ENCODE peak calls at places on chromosomes 11 and 22, in nine cellular contexts. One of them, this sample, is unnamed.

GRCh38 chr11:119486691-119487259 is 63.8 kb upstream of the THY1 start:
- DNase-seq in GM12878: no peak
- DNase-seq in suprapubic skin: peak
- DNase-seq in GM12891: no peak
- DNase-seq in HCT116: no peak
- DNase-seq in transverse colon: no peak
- DNase-seq in upper lobe of left lung: no peak
- DNase-seq in endothelial cell of umbilical vein: no peak
- DNase-seq in prostate gland: no peak
- DNase-seq in this sample: no peak

GRCh38 chr11:75311858-75312288 is 39.6 kb downstream of the ARRB1 start:
- DNase-seq in GM12878: no peak
- DNase-seq in suprapubic skin: peak
- DNase-seq in GM12891: no peak
- DNase-seq in HCT116: no peak
- DNase-seq in transverse colon: peak
- DNase-seq in upper lobe of left lung: peak
- DNase-seq in endothelial cell of umbilical vein: peak
- DNase-seq in prostate gland: no peak
- DNase-seq in this sample: no peak

GRCh38 chr22:43411981-43412807 is at the start of gene MPPED1:
- DNase-seq in GM12878: no peak
- DNase-seq in suprapubic skin: no peak
- DNase-seq in GM12891: no peak
- DNase-seq in HCT116: no peak
- DNase-seq in transverse colon: no peak
- DNase-seq in upper lobe of left lung: peak
- DNase-seq in endothelial cell of umbilical vein: no peak
- DNase-seq in prostate gland: no peak
- DNase-seq in this sample: no peak

GRCh38 chr22:30989473-30989872 is 20.4 kb downstream of the TUG1 start:
- DNase-seq in GM12878: no peak
- DNase-seq in suprapubic skin: no peak
- DNase-seq in GM12891: no peak
- DNase-seq in HCT116: no peak
- DNase-seq in transverse colon: no peak
- DNase-seq in upper lobe of left lung: no peak
- DNase-seq in endothelial cell of umbilical vein: no peak
- DNase-seq in prostate gland: no peak
- DNase-seq in this sample: no peak

GRCh38 chr11:134949121-134949591 is 537.1 kb upstream of the B3GAT1 start:
- DNase-seq in GM12878: no peak
- DNase-seq in suprapubic skin: no peak
- DNase-seq in GM12891: no peak
- DNase-seq in HCT116: peak
- DNase-seq in transverse colon: no peak
- DNase-seq in upper lobe of left lung: no peak
- DNase-seq in endothelial cell of umbilical vein: peak
- DNase-seq in prostate gland: no peak
- DNase-seq in this sample: no peak

GRCh38 chr11:95764267-95764898 is 25.2 kb downstream of the FAM76B start:
- DNase-seq in GM12878: no peak
- DNase-seq in suprapubic skin: no peak
- DNase-seq in GM12891: peak
- DNase-seq in HCT116: peak
- DNase-seq in transverse colon: no peak
- DNase-seq in upper lobe of left lung: no peak
- DNase-seq in endothelial cell of umbilical vein: peak
- DNase-seq in prostate gland: no peak
- DNase-seq in this sample: no peak

GRCh38 chr22:30280495-30280894 is 8.8 kb downstream of the CASTOR1 start:
- DNase-seq in GM12878: no peak
- DNase-seq in suprapubic skin: no peak
- DNase-seq in GM12891: no peak
- DNase-seq in HCT116: no peak
- DNase-seq in transverse colon: no peak
- DNase-seq in upper lobe of left lung: no peak
- DNase-seq in endothelial cell of umbilical vein: no peak
- DNase-seq in prostate gland: no peak
- DNase-seq in this sample: no peak

GRCh38 chr11:43825217-43825816 is 55.3 kb upstream of the ALKBH3 start:
- DNase-seq in GM12878: no peak
- DNase-seq in suprapubic skin: no peak
- DNase-seq in GM12891: no peak
- DNase-seq in HCT116: peak
- DNase-seq in transverse colon: no peak
- DNase-seq in upper lobe of left lung: no peak
- DNase-seq in endothelial cell of umbilical vein: peak
- DNase-seq in prostate gland: peak
- DNase-seq in this sample: no peak

GRCh38 chr11:122140535-122140934 is 24.5 kb upstream of the BLID start:
- DNase-seq in GM12878: no peak
- DNase-seq in suprapubic skin: no peak
- DNase-seq in GM12891: no peak
- DNase-seq in HCT116: no peak
- DNase-seq in transverse colon: no peak
- DNase-seq in upper lobe of left lung: no peak
- DNase-seq in endothelial cell of umbilical vein: peak
- DNase-seq in prostate gland: no peak
- DNase-seq in this sample: no peak

GRCh38 chr11:1389103-1389931 is 417 bp upstream of the BRSK2 start:
- DNase-seq in GM12878: peak
- DNase-seq in suprapubic skin: peak
- DNase-seq in GM12891: peak
- DNase-seq in HCT116: peak
- DNase-seq in transverse colon: peak
- DNase-seq in upper lobe of left lung: peak
- DNase-seq in endothelial cell of umbilical vein: peak
- DNase-seq in prostate gland: peak
- DNase-seq in this sample: peak

GRCh38 chr11:1391165-1392010 is 1.7 kb downstream of the BRSK2 start:
- DNase-seq in GM12878: no peak
- DNase-seq in suprapubic skin: no peak
- DNase-seq in GM12891: no peak
- DNase-seq in HCT116: no peak
- DNase-seq in transverse colon: no peak
- DNase-seq in upper lobe of left lung: peak
- DNase-seq in endothelial cell of umbilical vein: no peak
- DNase-seq in prostate gland: no peak
- DNase-seq in this sample: no peak

GRCh38 chr11:1390603-1391164 is 950 bp downstream of the BRSK2 start:
- DNase-seq in GM12878: no peak
- DNase-seq in suprapubic skin: no peak
- DNase-seq in GM12891: no peak
- DNase-seq in HCT116: no peak
- DNase-seq in transverse colon: no peak
- DNase-seq in upper lobe of left lung: peak
- DNase-seq in endothelial cell of umbilical vein: no peak
- DNase-seq in prostate gland: no peak
- DNase-seq in this sample: peak

GRCh38 chr11:1388763-1389102 is 1.0 kb upstream of the BRSK2 start:
- DNase-seq in GM12878: no peak
- DNase-seq in suprapubic skin: no peak
- DNase-seq in GM12891: no peak
- DNase-seq in HCT116: no peak
- DNase-seq in transverse colon: no peak
- DNase-seq in upper lobe of left lung: no peak
- DNase-seq in endothelial cell of umbilical vein: no peak
- DNase-seq in prostate gland: no peak
- DNase-seq in this sample: no peak

DNA sequence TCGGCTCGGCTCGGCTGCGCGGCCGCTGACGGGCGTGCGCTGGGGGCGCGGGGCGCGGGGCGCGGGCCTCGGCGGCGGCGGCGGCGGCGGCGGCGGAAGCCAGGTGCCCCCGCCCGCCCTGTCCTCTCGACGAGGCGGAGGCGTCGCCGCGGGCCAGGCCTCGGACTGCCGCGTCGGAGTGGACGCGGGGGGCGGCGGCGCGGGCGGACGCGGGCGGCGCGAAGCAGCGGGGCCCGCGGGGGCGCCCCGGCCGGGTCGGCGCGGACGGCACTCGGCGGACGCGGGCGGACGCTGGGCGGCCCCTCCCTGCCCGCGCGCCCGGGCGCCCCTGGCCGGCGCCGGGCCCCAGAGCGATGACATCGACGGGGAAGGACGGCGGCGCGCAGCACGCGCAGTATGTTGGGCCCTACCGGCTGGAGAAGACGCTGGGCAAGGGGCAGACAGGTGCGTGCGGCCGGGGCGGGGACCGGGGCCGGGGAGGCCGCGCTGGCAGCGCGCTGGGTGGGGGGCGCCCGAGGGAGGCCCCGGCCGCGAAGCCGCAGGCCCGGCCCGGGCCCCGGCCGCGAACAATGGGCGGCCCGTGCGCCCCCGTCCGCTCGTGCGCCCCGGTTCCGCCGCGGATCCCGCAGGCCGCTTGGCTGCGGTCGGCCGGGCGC is at the start of gene BRSK2:
- DNase-seq in GM12878: no peak
- DNase-seq in suprapubic skin: no peak
- DNase-seq in GM12891: no peak
- DNase-seq in HCT116: no peak
- DNase-seq in transverse colon: no peak
- DNase-seq in upper lobe of left lung: peak
- DNase-seq in endothelial cell of umbilical vein: no peak
- DNase-seq in prostate gland: no peak
- DNase-seq in this sample: no peak
- TF ChIP-seq POLR2AphosphoS5 in GM12878: no peak
- TF ChIP-seq POLR2AphosphoS5 in suprapubic skin: no peak
- TF ChIP-seq POLR2AphosphoS5 in GM12891: no peak
- TF ChIP-seq POLR2AphosphoS5 in HCT116: no peak
- TF ChIP-seq POLR2AphosphoS5 in transverse colon: no peak
- TF ChIP-seq POLR2AphosphoS5 in upper lobe of left lung: no peak
- TF ChIP-seq POLR2AphosphoS5 in endothelial cell of umbilical vein: no peak
- TF ChIP-seq POLR2AphosphoS5 in prostate gland: no peak
- TF ChIP-seq POLR2AphosphoS5 in this sample: no peak

GRCh38 chr11:72222907-72223614 is 1.5 kb upstream of the INPPL1 start:
- DNase-seq in GM12878: peak
- DNase-seq in suprapubic skin: peak
- DNase-seq in GM12891: peak
- DNase-seq in HCT116: peak
- DNase-seq in transverse colon: peak
- DNase-seq in upper lobe of left lung: peak
- DNase-seq in endothelial cell of umbilical vein: peak
- DNase-seq in prostate gland: peak
- DNase-seq in this sample: peak
- TF ChIP-seq POLR2A in GM12878: peak
- TF ChIP-seq POLR2A in suprapubic skin: no peak
- TF ChIP-seq POLR2A in GM12891: no peak
- TF ChIP-seq POLR2A in HCT116: no peak
- TF ChIP-seq POLR2A in transverse colon: peak
- TF ChIP-seq POLR2A in upper lobe of left lung: no peak
- TF ChIP-seq POLR2A in endothelial cell of umbilical vein: no peak
- TF ChIP-seq POLR2A in prostate gland: peak
- TF ChIP-seq POLR2A in this sample: peak

DNA sequence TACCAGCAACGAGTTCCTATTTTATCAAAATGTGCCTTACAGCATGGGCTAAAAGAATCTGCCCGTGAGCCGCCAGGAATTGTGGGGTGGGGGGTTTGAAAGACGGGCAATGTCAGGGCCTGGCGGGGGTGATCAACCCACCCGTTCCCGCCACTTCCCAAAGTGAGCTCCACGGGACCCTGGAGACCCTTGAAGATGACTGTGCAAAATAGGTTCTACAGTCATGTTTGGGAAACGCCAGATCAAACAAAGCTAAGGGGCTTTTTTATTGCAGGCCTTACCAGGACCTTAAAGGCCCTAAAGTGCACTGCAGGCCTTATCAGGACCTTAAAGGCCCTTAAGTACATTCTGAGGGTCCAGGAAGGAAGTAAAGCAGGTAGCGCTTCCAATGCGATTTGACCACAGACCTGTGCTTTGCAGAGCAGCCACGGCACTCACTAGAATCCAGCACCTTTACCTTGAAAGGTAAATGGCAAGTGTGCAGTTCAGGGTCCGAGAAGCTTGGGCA is 404.1 kb downstream of the SHANK2 start:
- DNase-seq in GM12878: no peak
- DNase-seq in suprapubic skin: no peak
- DNase-seq in GM12891: no peak
- DNase-seq in HCT116: no peak
- DNase-seq in transverse colon: no peak
- DNase-seq in upper lobe of left lung: no peak
- DNase-seq in endothelial cell of umbilical vein: no peak
- DNase-seq in prostate gland: no peak
- DNase-seq in this sample: no peak
- TF ChIP-seq POLR2AphosphoS5 in GM12878: no peak
- TF ChIP-seq POLR2AphosphoS5 in suprapubic skin: no peak
- TF ChIP-seq POLR2AphosphoS5 in GM12891: no peak
- TF ChIP-seq POLR2AphosphoS5 in HCT116: no peak
- TF ChIP-seq POLR2AphosphoS5 in transverse colon: no peak
- TF ChIP-seq POLR2AphosphoS5 in upper lobe of left lung: no peak
- TF ChIP-seq POLR2AphosphoS5 in endothelial cell of umbilical vein: no peak
- TF ChIP-seq POLR2AphosphoS5 in prostate gland: no peak
- TF ChIP-seq POLR2AphosphoS5 in this sample: no peak

GRCh38 chr22:38292694-38293093 is 19.9 kb upstream of the TMEM184B start:
- DNase-seq in GM12878: no peak
- DNase-seq in suprapubic skin: no peak
- DNase-seq in GM12891: no peak
- DNase-seq in HCT116: no peak
- DNase-seq in transverse colon: no peak
- DNase-seq in upper lobe of left lung: no peak
- DNase-seq in endothelial cell of umbilical vein: no peak
- DNase-seq in prostate gland: no peak
- DNase-seq in this sample: no peak

GRCh38 chr22:38286915-38287669 is 14.3 kb upstream of the TMEM184B start:
- DNase-seq in GM12878: no peak
- DNase-seq in suprapubic skin: no peak
- DNase-seq in GM12891: no peak
- DNase-seq in HCT116: no peak
- DNase-seq in transverse colon: no peak
- DNase-seq in upper lobe of left lung: no peak
- DNase-seq in endothelial cell of umbilical vein: no peak
- DNase-seq in prostate gland: no peak
- DNase-seq in this sample: no peak

GRCh38 chr22:38290347-38290746 is 17.5 kb upstream of the TMEM184B start:
- DNase-seq in GM12878: no peak
- DNase-seq in suprapubic skin: no peak
- DNase-seq in GM12891: no peak
- DNase-seq in HCT116: no peak
- DNase-seq in transverse colon: peak
- DNase-seq in upper lobe of left lung: no peak
- DNase-seq in endothelial cell of umbilical vein: no peak
- DNase-seq in prostate gland: no peak
- DNase-seq in this sample: no peak

GRCh38 chr22:38291201-38291777 is 18.5 kb upstream of the TMEM184B start:
- DNase-seq in GM12878: no peak
- DNase-seq in suprapubic skin: no peak
- DNase-seq in GM12891: no peak
- DNase-seq in HCT116: no peak
- DNase-seq in transverse colon: no peak
- DNase-seq in upper lobe of left lung: peak
- DNase-seq in endothelial cell of umbilical vein: no peak
- DNase-seq in prostate gland: no peak
- DNase-seq in this sample: no peak

DNA sequence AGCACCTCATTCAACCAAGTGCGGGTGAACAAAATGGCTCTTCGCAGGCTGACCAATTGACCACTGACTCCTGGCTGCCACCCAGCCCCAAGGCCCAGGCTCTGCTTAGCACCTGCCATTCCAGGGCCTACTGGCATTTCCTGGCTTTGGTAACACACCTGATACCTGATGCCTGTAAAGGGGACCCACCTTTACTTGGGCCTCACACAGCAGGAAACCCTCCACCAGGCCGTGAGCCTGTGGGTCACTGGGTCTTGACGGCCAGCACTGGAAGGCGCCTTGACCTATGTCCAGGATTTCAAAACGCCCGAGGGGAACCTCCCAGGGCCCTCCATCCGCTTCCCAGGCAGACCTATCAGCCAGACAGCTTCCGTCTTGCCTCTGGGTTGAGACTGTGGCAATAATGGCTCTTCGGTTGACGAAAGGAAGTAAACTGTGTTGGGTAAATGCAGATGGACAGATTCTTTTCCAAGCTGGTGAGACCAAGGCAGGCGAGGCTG is 16.8 kb upstream of the TMEM184B start:
- DNase-seq in GM12878: no peak
- DNase-seq in suprapubic skin: no peak
- DNase-seq in GM12891: no peak
- DNase-seq in HCT116: no peak
- DNase-seq in transverse colon: no peak
- DNase-seq in upper lobe of left lung: no peak
- DNase-seq in endothelial cell of umbilical vein: no peak
- DNase-seq in prostate gland: no peak
- DNase-seq in this sample: no peak
- TF ChIP-seq POLR2A in GM12878: peak
- TF ChIP-seq POLR2A in suprapubic skin: no peak
- TF ChIP-seq POLR2A in GM12891: no peak
- TF ChIP-seq POLR2A in HCT116: no peak
- TF ChIP-seq POLR2A in transverse colon: no peak
- TF ChIP-seq POLR2A in upper lobe of left lung: no peak
- TF ChIP-seq POLR2A in endothelial cell of umbilical vein: peak
- TF ChIP-seq POLR2A in prostate gland: no peak
- TF ChIP-seq POLR2A in this sample: no peak